ENCODE peak calls at places on chromosomes 11 and 22, in four cellular contexts. R is effector memory CD8-positive, alpha-beta T cell; O is GM18507; H is type B pancreatic cell. I is an unnamed sample.

GRCh38 chr22:33299245-33299956 is 241.2 kb upstream of the SYN3 start:
- DNase-seq in R (no peak), H (no peak), O (peak), I (peak)

GRCh38 chr11:66614073-66614472 is 2.4 kb upstream of the RBM14 start:
- DNase-seq in H (no peak), R (no peak), O (no peak), I (no peak)

GRCh38 chr11:119262668-119263351 is 54.1 kb downstream of the MCAM start:
- DNase-seq in O (no peak), R (no peak), H (no peak), I (no peak)

GRCh38 chr11:60372767-60373166 is 5.6 kb upstream of the MS4A7 start:
- DNase-seq in R (no peak), H (no peak), O (no peak), I (no peak)

GRCh38 chr11:17873571-17873970 is 139.0 kb downstream of the KCNC1 start:
- DNase-seq in O (no peak), H (no peak), R (no peak), I (no peak)

GRCh38 chr11:92314499-92314898 is 89.9 kb downstream of the FAT3 start:
- DNase-seq in H (no peak), O (no peak), R (no peak), I (no peak)

GRCh38 chr11:108818971-108819370 is 154.1 kb downstream of the DDX10 start:
- DNase-seq in H (no peak), R (no peak), O (no peak), I (no peak)

GRCh38 chr11:92627615-92628201 is 341.7 kb upstream of the MTNR1B start:
- DNase-seq in O (no peak), H (no peak), R (no peak), I (no peak)

I was measured in germinal center.